ENCODE peak calls at places on chromosome 18, in eight cellular contexts. X is heart right ventricle, C is Panc1, N is endodermal cell, S is right cardiac atrium, G is adrenal gland, U is fibroblast of lung, E is stomach. P is an unnamed sample. For H3K4me1, the result is how much of the 10 kb centered on the place peaks cover.

GRCh38 chr18:31040982-31041345 is 1.6 kb downstream of the DSC3 start:
- DNase-seq in X (no peak), C (no peak), N (peak), S (no peak), G (no peak), U (peak), E (no peak), P (no peak)

GRCh38 chr18:47149457-47150028 is 757 bp downstream of the HDHD2 start:
- DNase-seq in X (no peak), C (no peak), N (peak), S (no peak), G (no peak), U (peak), E (no peak), P (peak)

GRCh38 chr18:6719098-6719913 is 10.2 kb upstream of the ARHGAP28 start:
- DNase-seq in X (no peak), C (no peak), N (no peak), S (no peak), G (no peak), U (no peak), E (no peak), P (no peak)

GRCh38 chr18:21073180-21073579 is 38.4 kb downstream of the ROCK1 start:
- DNase-seq in X (no peak), C (no peak), N (no peak), S (no peak), G (no peak), U (no peak), E (no peak), P (no peak)

GRCh38 chr18:59562751-59563150 is 134.5 kb downstream of the CCBE1 start:
- DNase-seq in X (no peak), C (no peak), N (no peak), S (no peak), G (no peak), U (no peak), E (no peak), P (no peak)

GRCh38 chr18:52340466-52341378 is 725 bp downstream of the DCC start:
- DNase-seq in X (no peak), C (no peak), N (no peak), S (peak), G (no peak), U (peak), E (no peak), P (no peak)

GRCh38 chr18:40832362-40832761 is 1122.7 kb upstream of the PIK3C3 start:
- DNase-seq in X (no peak), C (no peak), N (no peak), S (no peak), G (no peak), U (peak), E (no peak), P (no peak)

GRCh38 chr18:59927246-59927825 is 27.5 kb downstream of the PMAIP1 start:
- DNase-seq in X (no peak), C (no peak), N (no peak), S (no peak), G (no peak), U (peak), E (no peak), P (no peak)

GRCh38 chr18:23191952-23192662 is 56.8 kb downstream of the CABLES1 start:
- DNase-seq in X (peak), C (no peak), N (peak), S (peak), G (peak), U (peak), E (peak), P (peak)

GRCh38 chr18:60448487-60449267 is 76.1 kb upstream of the MC4R start:
- DNase-seq in X (no peak), C (no peak), N (peak), S (no peak), G (no peak), U (no peak), E (no peak), P (no peak)

GRCh38 chr18:48913723-48914122 is 37.0 kb downstream of the SMAD7 start:
- DNase-seq in X (no peak), C (no peak), N (peak), S (no peak), G (no peak), U (no peak), E (no peak), P (no peak)

GRCh38 chr18:57050314-57050949 is 96.5 kb upstream of the BOD1L2 start:
- DNase-seq in X (no peak), C (no peak), N (no peak), S (no peak), G (no peak), U (no peak), E (no peak), P (no peak)
- H3K4me1 ChIP-seq in X (under half), C (under half), N (under half), S (under half), G (under half), U (under half), E (under half), P (under half)

GRCh38 chr18:55248497-55248896 is 289.2 kb upstream of the CCDC68 start:
- DNase-seq in X (no peak), C (no peak), N (no peak), S (no peak), G (no peak), U (no peak), E (no peak), P (no peak)
- H3K4me1 ChIP-seq in X (half or more), C (under half), N (under half), S (under half), G (under half), U (under half), E (under half), P (under half)

DNA sequence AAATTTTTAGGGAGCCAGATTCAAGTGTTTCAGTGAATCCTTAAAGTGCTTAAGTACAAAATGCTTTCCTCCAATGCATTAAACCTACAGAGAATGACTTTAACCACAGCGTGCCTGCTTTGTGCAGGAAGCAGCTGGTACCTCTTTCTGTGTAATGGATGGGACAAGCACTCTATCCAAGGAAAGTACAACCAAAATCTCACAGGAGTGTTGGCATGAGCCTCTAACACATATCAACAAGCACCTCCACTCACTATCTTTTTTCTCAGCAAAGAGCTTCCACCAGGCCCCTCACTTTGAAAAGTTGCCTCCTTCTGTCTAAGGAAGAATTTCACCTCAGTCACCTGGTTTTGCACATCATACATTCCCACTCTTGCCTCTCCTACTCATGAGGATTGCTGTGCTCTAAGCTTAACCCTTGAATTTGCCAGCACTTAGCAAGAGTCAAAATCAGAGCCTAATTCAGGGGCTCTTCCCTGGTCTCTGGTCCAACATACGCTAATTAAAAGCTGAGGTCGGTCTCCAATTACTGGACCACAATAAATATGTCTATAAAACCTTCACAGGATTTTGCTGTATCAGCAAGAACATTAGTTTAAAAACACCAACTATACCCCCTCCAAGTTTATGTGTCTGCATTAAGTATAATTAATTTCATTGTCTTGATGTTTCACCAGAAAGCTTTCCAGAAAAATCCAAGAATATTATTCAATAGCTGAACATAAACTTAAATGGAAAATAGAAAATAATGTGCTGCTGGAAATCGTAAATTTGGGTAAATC is 68.9 kb downstream of the ZNF521 start:
- DNase-seq in X (no peak), C (no peak), N (no peak), S (no peak), G (no peak), U (no peak), E (no peak), P (no peak)
- H3K4me1 ChIP-seq in X (half or more), C (under half), N (under half), S (under half), G (under half), U (under half), E (under half), P (under half)

GRCh38 chr18:13614318-13614643 is 112.1 kb downstream of the FAM210A start:
- DNase-seq in X (no peak), C (no peak), N (no peak), S (no peak), G (no peak), U (no peak), E (no peak), P (no peak)

GRCh38 chr18:13612111-13612997 is 114.0 kb downstream of the FAM210A start:
- DNase-seq in X (no peak), C (no peak), N (peak), S (no peak), G (no peak), U (no peak), E (peak), P (peak)

GRCh38 chr18:13614701-13615288 is 111.6 kb downstream of the FAM210A start:
- DNase-seq in X (peak), C (no peak), N (no peak), S (peak), G (no peak), U (no peak), E (no peak), P (no peak)

GRCh38 chr18:13613099-13613498 is 113.3 kb downstream of the FAM210A start:
- DNase-seq in X (no peak), C (no peak), N (no peak), S (no peak), G (no peak), U (no peak), E (no peak), P (no peak)

GRCh38 chr18:13613591-13614317 is 112.6 kb downstream of the FAM210A start:
- DNase-seq in X (no peak), C (no peak), N (no peak), S (no peak), G (no peak), U (no peak), E (no peak), P (peak)
- H3K4me1 ChIP-seq in X (half or more), C (under half), N (under half), S (under half), G (under half), U (under half), E (under half), P (under half)

P was measured in testis.